ENCODE peak calls at places on chromosome 19, in six cellular contexts. S, G, N, O, B and M are unnamed samples.

GRCh38 chr19:36115453-36116343 is at the start of gene TBCB:
- DNase-seq in G (peak; percentile 57), N (peak; percentile 18), S (no peak), B (no peak), O (peak; percentile 79), M (peak; percentile 81)

GRCh38 chr19:11552666-11553372 is 6.2 kb downstream of the ELOF1 start:
- DNase-seq in S (no peak), N (no peak), G (no peak), B (peak; percentile 46), O (no peak), M (no peak)

GRCh38 chr19:54448037-54448773 is 794 bp upstream of the LENG8 start:
- DNase-seq in S (peak; percentile 77), B (peak; percentile 95), G (peak; percentile 69), N (peak; percentile 81), O (peak; percentile 24), M (peak; percentile 56)

GRCh38 chr19:55172741-55173140 is 6.3 kb upstream of the DNAAF3 start:
- DNase-seq in O (no peak), G (no peak), N (no peak), B (peak; percentile 98), S (no peak), M (no peak)

GRCh38 chr19:11673608-11674041 is 65.1 kb downstream of the ZNF823 start:
- DNase-seq in N (peak; percentile 84), B (peak; percentile 95), S (peak; percentile 81), G (peak; percentile 88), O (no peak), M (peak; percentile 67)

GRCh38 chr19:32767951-32768679 is 48.5 kb downstream of the TDRD12 start:
- DNase-seq in S (no peak), B (no peak), O (no peak), G (no peak), N (no peak), M (no peak)

GRCh38 chr19:518292-519231 is 11.3 kb downstream of the TPGS1 start:
- DNase-seq in N (no peak), G (peak; percentile 59), S (peak; percentile 92), O (no peak), B (no peak), M (peak; percentile 46)

GRCh38 chr19:33430674-33431277 is 57.3 kb downstream of the CEBPG start:
- DNase-seq in S (peak; percentile 72), O (peak; percentile 73), N (peak; percentile 79), B (peak; percentile 96), G (peak; percentile 76), M (peak; percentile 60)

GRCh38 chr19:43622070-43622469 is 2.6 kb upstream of the ZNF428 start:
- DNase-seq in O (no peak), G (no peak), N (no peak), B (peak; percentile 21), S (no peak), M (no peak)

GRCh38 chr19:19068659-19069509 is 5.1 kb downstream of the SLC25A42 start:
- DNase-seq in N (no peak), S (no peak), O (peak; percentile 74), B (peak; percentile 32), G (no peak), M (no peak)

GRCh38 chr19:52786078-52786463 is 520 bp downstream of the ZNF600 start:
- DNase-seq in N (no peak), G (peak; percentile 6), O (no peak), B (no peak), S (peak; percentile 30), M (no peak)

GRCh38 chr19:3725640-3726310 is 17.6 kb downstream of the TJP3 start:
- DNase-seq in N (no peak), G (peak; percentile 25), S (peak; percentile 58), B (peak; percentile 66), O (peak; percentile 70), M (peak; percentile 98)

GRCh38 chr19:15250635-15250993 is 18.4 kb upstream of the EPHX3 start:
- DNase-seq in O (no peak), G (no peak), S (no peak), N (no peak), B (no peak), M (no peak)
- H3K27ac ChIP-seq in O (no peak overlapping the region), G (peak overlapping the region; percentile 66), S (peak overlapping the region; percentile 80), N (peak overlapping the region; percentile 82), B (peak overlapping the region; percentile 100), M (peak overlapping the region; percentile 87)

DNA sequence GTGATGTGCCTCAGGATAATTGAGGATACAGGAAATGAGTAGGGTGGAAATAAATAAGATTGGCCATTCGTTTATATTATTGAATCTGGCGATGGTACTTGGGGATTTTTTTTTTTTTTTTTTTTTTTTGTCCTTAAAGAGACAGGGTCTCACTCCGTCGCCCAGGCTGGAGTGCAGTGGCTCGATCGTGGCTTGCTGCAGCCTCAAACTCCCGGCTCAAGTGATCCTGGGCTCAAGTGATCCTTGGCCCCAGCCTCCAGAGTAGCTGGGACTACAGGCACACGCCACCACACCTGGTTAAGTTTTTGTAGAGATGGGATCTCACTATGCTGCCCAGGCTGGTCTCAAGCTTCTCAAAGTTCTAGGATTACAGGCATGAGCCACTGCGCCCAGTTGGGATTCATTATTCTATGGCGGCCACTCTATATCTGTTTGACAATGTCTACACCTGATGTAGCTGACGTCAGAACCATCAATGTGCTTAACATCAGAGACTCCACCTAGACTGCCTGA is 2.7 kb upstream of the MAMSTR start:
- DNase-seq in G (no peak), S (no peak), O (no peak), B (peak; percentile 31), N (no peak), M (no peak)
- H3K4me1 ChIP-seq in G (peaks cover 16% of the 10 kb centered on the region), S (peaks cover 4% of the 10 kb centered on the region), O (peaks cover 6% of the 10 kb centered on the region), B (peaks cover 22% of the 10 kb centered on the region), N (peaks cover 36% of the 10 kb centered on the region), M (no peaks in the 10 kb centered on the region)

GRCh38 chr19:48988860-48989259 is 4.2 kb downstream of the GYS1 start:
- DNase-seq in N (no peak), B (no peak), G (no peak), O (no peak), S (no peak), M (no peak)

GRCh38 chr19:48991823-48992570 is 1.1 kb downstream of the GYS1 start:
- DNase-seq in S (peak; percentile 88), N (peak; percentile 87), O (peak; percentile 37), G (peak; percentile 69), B (peak; percentile 99), M (peak; percentile 78)

GRCh38 chr19:48991011-48991609 is 2.0 kb downstream of the GYS1 start:
- DNase-seq in O (no peak), G (no peak), N (no peak), B (no peak), S (no peak), M (no peak)

GRCh38 chr19:48989701-48990291 is 3.3 kb downstream of the GYS1 start:
- DNase-seq in B (peak; percentile 51), S (no peak), G (no peak), N (no peak), O (no peak), M (no peak)

GRCh38 chr19:48990400-48990799 is 2.7 kb downstream of the GYS1 start:
- DNase-seq in N (no peak), B (peak; percentile 26), S (no peak), G (no peak), O (no peak), M (no peak)
- H3K4me3 ChIP-seq in N (no peak overlapping the region), B (no peak overlapping the region), S (no peak overlapping the region), G (no peak overlapping the region), O (no peak overlapping the region), M (no peak overlapping the region)

GRCh38 chr19:1651061-1651547 is 1.3 kb downstream of the TCF3 start:
- DNase-seq in B (peak; percentile 92), S (peak; percentile 58), N (no peak), G (peak; percentile 23), O (peak; percentile 94), M (no peak)

GRCh38 chr19:1648156-1648925 is 4.1 kb downstream of the TCF3 start:
- DNase-seq in O (peak; percentile 86), G (no peak), B (peak; percentile 84), N (no peak), S (no peak), M (no peak)

GRCh38 chr19:1648926-1649541 is 3.4 kb downstream of the TCF3 start:
- DNase-seq in S (no peak), G (no peak), B (peak; percentile 90), O (peak; percentile 74), N (no peak), M (no peak)

GRCh38 chr19:1650627-1651009 is 1.8 kb downstream of the TCF3 start:
- DNase-seq in B (peak; percentile 97), O (peak; percentile 55), G (peak; percentile 24), S (no peak), N (no peak), M (peak; percentile 8)

GRCh38 chr19:1649706-1650626 is 2.4 kb downstream of the TCF3 start:
- DNase-seq in B (peak; percentile 91), S (no peak), G (no peak), O (no peak), N (no peak), M (no peak)
- H3K27ac ChIP-seq in B (peak overlapping the region; percentile 28), S (peak overlapping the region; percentile 88), G (no peak overlapping the region), O (peak overlapping the region; percentile 86), N (no peak overlapping the region), M (no peak overlapping the region)

DNA sequence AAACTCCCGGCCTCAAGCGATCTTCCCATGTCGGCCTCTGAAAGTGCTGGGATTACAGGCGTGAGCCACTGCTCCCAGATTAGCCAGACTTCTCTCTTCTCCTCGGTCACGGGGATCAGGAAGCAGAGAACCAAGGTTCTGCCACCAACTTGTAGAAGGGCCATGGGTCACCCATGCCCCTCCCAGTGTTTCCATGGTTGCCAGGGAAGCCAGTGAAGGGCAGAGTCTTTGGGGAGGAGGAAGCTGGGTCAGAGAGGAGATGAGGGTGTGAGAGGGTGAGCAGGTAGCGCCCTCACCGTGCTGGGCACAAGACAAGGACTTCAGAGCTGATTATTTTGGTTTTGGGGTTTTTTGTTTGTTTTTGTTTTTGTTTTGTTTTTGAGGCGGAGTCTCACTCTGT is 77.1 kb downstream of the GNG7 start:
- DNase-seq in S (no peak), G (no peak), N (no peak), O (no peak), B (peak; percentile 34), M (peak; percentile 96)
- H3K4me1 ChIP-seq in S (no peaks in the 10 kb centered on the region), G (peaks cover 4% of the 10 kb centered on the region), N (peaks cover 15% of the 10 kb centered on the region), O (peaks cover 33% of the 10 kb centered on the region), B (peaks cover 12% of the 10 kb centered on the region), M (no peaks in the 10 kb centered on the region)